ENCODE peak calls at places on chromosomes 6 and 20, in five cellular contexts. V, D, M, N and C are unnamed samples.

GRCh38 chr6:116280161-116280959 is 630 bp upstream of the TSPYL1 start:
- DNase-seq in D (no peak), N (no peak), M (no peak), V (no peak), C (peak; percentile 28)

GRCh38 chr20:50968289-50968688 is 9.7 kb downstream of the MOCS3 start:
- DNase-seq in D (no peak), N (no peak), M (no peak), V (no peak), C (no peak)

GRCh38 chr20:33789109-33789857 is 21.9 kb upstream of the CHMP4B start:
- DNase-seq in V (peak; percentile 57), D (no peak), M (no peak), N (no peak), C (peak; percentile 96)

GRCh38 chr20:36544134-36545018 is 3.1 kb downstream of the MYL9 start:
- DNase-seq in D (no peak), N (no peak), V (no peak), M (no peak), C (no peak)

GRCh38 chr20:6490849-6491248 is 276.6 kb upstream of the BMP2 start:
- DNase-seq in N (no peak), D (no peak), M (no peak), V (no peak), C (no peak)

GRCh38 chr6:148307400-148307799 is 35.2 kb upstream of the SASH1 start:
- DNase-seq in M (no peak), N (no peak), D (no peak), V (peak; percentile 91), C (no peak)

GRCh38 chr20:20702330-20703245 is 9.9 kb downstream of the RALGAPA2 start:
- DNase-seq in D (no peak), V (no peak), N (no peak), M (no peak), C (no peak)

GRCh38 chr6:150567823-150568383 is 31.8 kb upstream of the PLEKHG1 start:
- DNase-seq in D (no peak), N (no peak), V (no peak), M (no peak), C (no peak)

GRCh38 chr6:132021552-132022375 is 70.6 kb upstream of the CCN2 start:
- DNase-seq in M (no peak), N (no peak), V (peak; percentile 44), D (no peak), C (no peak)

GRCh38 chr20:39717976-39718375 is 755.8 kb downstream of the DHX35 start:
- DNase-seq in D (no peak), M (no peak), V (no peak), N (no peak), C (no peak)

GRCh38 chr20:41177636-41178035 is 40.3 kb downstream of the PLCG1 start:
- DNase-seq in D (no peak), M (peak; percentile 25), N (peak; percentile 13), V (no peak), C (peak; percentile 77)

GRCh38 chr20:12829121-12829520 is 179.7 kb upstream of the SPTLC3 start:
- DNase-seq in V (no peak), N (no peak), M (no peak), D (no peak), C (no peak)

GRCh38 chr20:20956586-20956985 is 149.6 kb downstream of the LINC00237 start:
- DNase-seq in V (no peak), D (peak; percentile 29), M (no peak), N (no peak), C (no peak)

GRCh38 chr6:119742188-119742803 is 392.7 kb upstream of the MAN1A1 start:
- DNase-seq in M (peak; percentile 73), N (no peak), V (peak; percentile 54), D (peak; percentile 69), C (peak; percentile 50)

GRCh38 chr6:69974193-69974592 is 107.8 kb downstream of the COL19A1 start:
- DNase-seq in D (no peak), M (no peak), V (no peak), N (no peak), C (peak; percentile 88)

GRCh38 chr6:106112446-106112845 is 26.3 kb downstream of the PRDM1 start:
- DNase-seq in N (no peak), M (no peak), D (no peak), V (no peak), C (no peak)

GRCh38 chr6:117781550-117781949 is 106.3 kb downstream of the NUS1 start:
- DNase-seq in V (no peak), N (no peak), D (no peak), M (no peak), C (no peak)

GRCh38 chr6:81624443-81624842 is 128.0 kb downstream of the TENT5A start:
- DNase-seq in M (no peak), N (no peak), D (no peak), V (no peak), C (no peak)

GRCh38 chr6:105087571-105088211 is 92.1 kb downstream of the POPDC3 start:
- DNase-seq in V (peak; percentile 36), D (peak; percentile 42), M (no peak), N (no peak), C (peak; percentile 61)

GRCh38 chr20:47042464-47042863 is 147.8 kb downstream of the EYA2 start:
- DNase-seq in M (no peak), N (no peak), D (no peak), V (no peak), C (no peak)

GRCh38 chr6:35305117-35305516 is 7.5 kb downstream of the DEF6 start:
- DNase-seq in D (no peak), N (no peak), M (no peak), V (peak; percentile 73), C (no peak)

GRCh38 chr6:56536536-56536935 is 106.2 kb downstream of the DST start:
- DNase-seq in M (no peak), V (no peak), D (no peak), N (no peak), C (no peak)

GRCh38 chr6:53474010-53474409 is 70.9 kb downstream of the GCLC start:
- DNase-seq in D (no peak), M (no peak), V (no peak), N (no peak), C (no peak)

GRCh38 chr6:32177182-32177787 is 920 bp upstream of the RNF5 start:
- DNase-seq in V (no peak), N (no peak), D (no peak), M (peak; percentile 69), C (no peak)

GRCh38 chr6:97394160-97394748 is 111.2 kb upstream of the MMS22L start:
- DNase-seq in N (no peak), D (peak; percentile 61), M (peak; percentile 43), V (peak; percentile 51), C (peak; percentile 54)

DNA sequence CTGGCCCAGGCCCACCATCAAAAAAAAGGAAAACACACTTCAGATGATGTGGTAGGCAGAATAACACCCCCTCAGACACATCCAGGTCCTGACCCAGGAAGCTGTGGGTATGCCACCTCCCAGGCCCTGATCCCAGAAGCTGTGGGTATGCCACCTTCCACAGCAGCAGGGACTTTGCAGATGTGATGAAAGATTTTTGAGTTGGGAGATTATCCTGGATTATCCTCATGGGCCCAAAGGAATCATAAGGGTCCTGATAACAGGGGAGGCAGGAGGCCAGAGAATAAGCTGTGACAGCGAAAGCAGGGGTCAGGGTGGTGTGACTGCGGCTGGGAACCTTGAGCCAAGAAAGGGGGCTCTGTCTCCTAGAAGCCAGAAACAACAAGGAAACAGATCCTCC is 55.0 kb downstream of the BMP7 start:
- DNase-seq in M (no peak), D (no peak), V (no peak), N (no peak), C (no peak)
- H2BK12ac ChIP-seq in M (no peak overlapping the region), D (no peak overlapping the region), V (no peak overlapping the region), N (peak overlapping the region; percentile 62), C (no peak overlapping the region)

DNA sequence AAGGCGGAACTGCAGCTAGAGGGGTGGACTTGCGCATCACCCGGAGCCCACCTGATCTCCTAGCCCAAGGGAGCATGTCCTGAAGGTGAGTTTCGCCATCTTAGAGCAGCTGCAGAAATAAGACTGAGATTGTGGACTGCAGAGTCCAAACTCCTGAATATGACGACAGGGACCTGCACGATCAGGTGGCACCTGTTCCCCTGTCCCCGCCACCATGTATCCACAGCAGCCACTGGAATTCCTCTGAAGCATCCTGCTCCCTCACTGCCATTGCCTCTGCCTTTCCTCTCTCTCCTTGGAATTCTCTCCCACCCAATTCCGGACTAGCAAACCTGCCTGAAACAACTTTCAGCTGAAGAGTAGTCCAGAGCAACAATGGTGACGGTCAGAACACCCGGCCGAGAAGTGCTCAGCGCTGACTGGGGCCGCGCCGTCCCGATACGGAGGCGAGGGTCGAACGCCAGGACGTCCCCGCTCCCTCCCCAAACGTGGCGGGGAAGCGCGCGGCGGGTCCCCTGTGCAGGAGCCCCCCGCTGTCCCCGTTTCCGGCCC is 710 bp upstream of the FAM120B start:
- DNase-seq in N (no peak), V (no peak), D (no peak), M (no peak), C (no peak)
- H3K9me3 ChIP-seq in N (peaks cover 29% of the 10 kb centered on the region), V (peaks cover 6% of the 10 kb centered on the region), D (peaks cover 24% of the 10 kb centered on the region), M (peaks cover 25% of the 10 kb centered on the region), C (no peaks in the 10 kb centered on the region)

DNA sequence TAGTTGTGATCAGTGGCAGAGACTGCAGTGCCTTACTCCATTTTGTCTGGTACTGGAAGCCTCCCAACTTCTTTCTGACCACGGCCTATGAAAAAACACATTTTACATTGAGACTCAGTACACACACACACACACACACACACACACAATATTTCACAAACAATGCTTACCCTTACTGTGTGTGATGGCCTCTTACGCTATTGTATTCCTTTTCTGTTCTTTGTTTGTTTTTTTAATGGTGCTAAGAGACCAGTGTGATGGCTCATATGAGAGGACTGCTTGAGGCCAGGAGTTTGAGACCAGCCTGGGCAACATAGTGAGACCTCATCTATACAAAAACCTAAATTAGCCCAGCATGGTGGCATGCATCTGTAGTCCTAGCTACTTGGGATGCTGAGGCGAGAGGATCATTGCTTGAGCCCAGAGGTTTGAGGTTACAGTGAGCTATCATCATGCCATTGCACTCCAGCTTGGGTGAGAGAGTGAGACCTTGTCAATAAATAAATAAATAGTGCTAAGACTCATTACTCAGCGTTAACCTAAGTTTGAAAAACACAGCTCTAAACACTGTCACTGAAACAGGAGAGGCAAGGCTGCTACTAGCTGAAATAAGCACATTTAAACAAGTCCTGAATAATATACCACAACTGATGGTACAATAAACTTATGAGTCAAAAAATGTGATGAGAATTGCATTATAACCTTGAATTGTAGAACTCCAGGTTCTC is 13.7 kb upstream of the RNF8 start:
- DNase-seq in V (no peak), N (no peak), D (no peak), M (no peak), C (no peak)
- H2BK5ac ChIP-seq in V (no peak overlapping the region), N (no peak overlapping the region), D (no peak overlapping the region), M (no peak overlapping the region), C (no peak overlapping the region)

GRCh38 chr6:2693191-2693590 is 57.5 kb downstream of the MYLK4 start:
- DNase-seq in M (no peak), N (no peak), D (no peak), V (no peak), C (no peak)

GRCh38 chr6:2697291-2697690 is 53.4 kb downstream of the MYLK4 start:
- DNase-seq in V (no peak), N (no peak), D (no peak), M (no peak), C (no peak)

GRCh38 chr6:2695464-2696095 is 55.1 kb downstream of the MYLK4 start:
- DNase-seq in D (no peak), V (no peak), M (no peak), N (no peak), C (peak; percentile 22)
- H2BK12ac ChIP-seq in D (no peak overlapping the region), V (no peak overlapping the region), M (no peak overlapping the region), N (no peak overlapping the region), C (no peak overlapping the region)